ENCODE peak calls at places on chromosomes 6 and 20, in nine cellular contexts. U, L, A, C, J, Z, S, M and F are unnamed samples.

GRCh38 chr20:47506335-47506734 is 4.6 kb downstream of the NCOA3 start:
- DNase-seq in Z (no peak), A (no peak), S (no peak), U (no peak), L (no peak), J (no peak), M (no peak), C (no peak), F (no peak)

GRCh38 chr20:62376112-62377063 is 9.3 kb upstream of the LAMA5 start:
- DNase-seq in L (peak), C (no peak), M (no peak), Z (no peak), J (peak), S (peak), U (no peak), A (peak), F (peak)

GRCh38 chr20:57568088-57568896 is 7.4 kb downstream of the PCK1 start:
- DNase-seq in C (no peak), S (no peak), A (no peak), L (no peak), J (no peak), M (no peak), Z (no peak), U (no peak), F (no peak)

GRCh38 chr20:57263127-57263609 is 3.3 kb downstream of the BMP7 start:
- DNase-seq in A (peak), J (no peak), S (no peak), L (no peak), M (no peak), Z (no peak), C (no peak), U (no peak), F (no peak)

GRCh38 chr6:98924647-98925046 is 23.1 kb downstream of the FBXL4 start:
- DNase-seq in Z (no peak), A (no peak), J (no peak), C (no peak), U (no peak), L (no peak), S (no peak), M (no peak), F (no peak)

GRCh38 chr6:111952821-111953535 is 79.7 kb upstream of the FYN start:
- DNase-seq in M (no peak), U (peak), L (no peak), Z (no peak), A (peak), C (no peak), J (peak), S (no peak), F (peak)

GRCh38 chr6:73565767-73566485 is 45.1 kb upstream of the EEF1A1 start:
- DNase-seq in A (no peak), S (no peak), M (no peak), Z (no peak), L (no peak), J (peak), U (peak), C (no peak), F (no peak)

GRCh38 chr20:2163757-2164156 is 62.1 kb downstream of the STK35 start:
- DNase-seq in L (no peak), C (no peak), S (no peak), J (no peak), Z (no peak), M (no peak), A (no peak), U (no peak), F (no peak)

GRCh38 chr20:51022803-51023616 is at the start of gene KCNG1:
- DNase-seq in S (peak), L (peak), M (peak), J (peak), U (peak), A (peak), C (peak), Z (no peak), F (peak)

GRCh38 chr6:117384659-117385058 is 41.1 kb downstream of the ROS1 start:
- DNase-seq in M (no peak), U (no peak), S (no peak), C (no peak), L (no peak), J (no peak), Z (no peak), A (no peak), F (no peak)

GRCh38 chr20:58669287-58670006 is 18.4 kb downstream of the STX16 start:
- DNase-seq in J (no peak), M (no peak), L (no peak), C (peak), U (no peak), A (no peak), S (no peak), Z (peak), F (no peak)

GRCh38 chr6:70310063-70310694 is 7.3 kb upstream of the COL9A1 start:
- DNase-seq in Z (peak), J (peak), M (peak), L (no peak), S (peak), C (no peak), A (peak), U (peak), F (peak)
- TF ChIP-seq CTCF in Z (peak), J (peak), M (peak), L (peak), S (peak), C (peak), A (peak), U (peak), F (peak)

GRCh38 chr6:26316291-26316690 is 48.7 kb upstream of the BTN3A2 start:
- DNase-seq in S (no peak), A (no peak), U (no peak), J (no peak), Z (no peak), M (no peak), L (no peak), C (no peak), F (no peak)

GRCh38 chr6:26318459-26319404 is 46.3 kb upstream of the BTN3A2 start:
- DNase-seq in M (no peak), J (no peak), L (no peak), C (no peak), Z (no peak), S (no peak), A (no peak), U (no peak), F (no peak)

GRCh38 chr6:26317503-26317902 is 47.5 kb upstream of the BTN3A2 start:
- DNase-seq in U (no peak), L (no peak), M (no peak), Z (no peak), S (no peak), A (no peak), C (no peak), J (no peak), F (no peak)

GRCh38 chr6:26321005-26321404 is 44.0 kb upstream of the BTN3A2 start:
- DNase-seq in M (no peak), U (no peak), J (no peak), S (no peak), A (no peak), Z (no peak), L (no peak), C (no peak), F (no peak)

GRCh38 chr6:26319405-26320128 is 45.4 kb upstream of the BTN3A2 start:
- DNase-seq in Z (no peak), U (no peak), M (no peak), J (no peak), S (no peak), L (no peak), C (no peak), A (no peak), F (no peak)
- TF ChIP-seq CTCF in Z (no peak), U (no peak), M (no peak), J (no peak), S (no peak), L (no peak), C (no peak), A (no peak), F (no peak)

GRCh38 chr6:100230115-100230975 is 234.4 kb downstream of the SIM1 start:
- DNase-seq in M (no peak), S (no peak), J (no peak), U (peak), C (no peak), Z (no peak), A (no peak), L (no peak), F (no peak)

GRCh38 chr6:100226811-100227210 is 232.8 kb upstream of the MCHR2 start:
- DNase-seq in S (no peak), A (no peak), Z (no peak), M (no peak), U (no peak), L (no peak), C (no peak), J (no peak), F (no peak)

GRCh38 chr6:100229512-100229911 is 235.2 kb downstream of the SIM1 start:
- DNase-seq in M (no peak), Z (no peak), J (no peak), S (no peak), A (peak), L (no peak), C (no peak), U (no peak), F (no peak)

GRCh38 chr6:100230976-100231316 is 233.8 kb downstream of the SIM1 start:
- DNase-seq in J (peak), U (peak), Z (no peak), L (no peak), A (peak), C (no peak), M (no peak), S (no peak), F (peak)

GRCh38 chr6:100228437-100229424 is 234.7 kb upstream of the MCHR2 start:
- DNase-seq in S (peak), L (peak), J (peak), A (peak), Z (peak), U (peak), C (peak), M (peak), F (peak)
- TF ChIP-seq CTCF in S (peak), L (no peak), J (peak), A (peak), Z (peak), U (peak), C (no peak), M (peak), F (no peak)

DNA sequence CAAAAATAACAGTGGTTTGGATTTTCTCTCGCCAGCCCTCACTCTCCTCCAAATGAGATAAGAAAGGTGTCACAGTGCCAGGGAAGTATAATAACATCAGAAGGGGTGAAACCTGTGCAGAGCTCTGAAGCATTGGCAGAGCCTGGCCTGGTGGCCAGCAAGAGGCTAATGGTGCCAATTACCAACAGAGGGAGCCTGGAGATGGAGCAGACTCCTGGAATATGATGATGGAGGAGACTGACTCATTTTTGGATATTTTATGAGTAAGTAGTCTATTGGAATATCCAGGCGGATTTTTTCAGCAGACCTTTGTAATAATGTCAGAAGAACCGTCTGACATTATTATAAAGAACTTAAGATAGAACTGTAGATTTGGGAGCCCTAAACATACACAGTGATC is 442.6 kb upstream of the MARCKS start:
- DNase-seq in S (peak), M (peak), Z (peak), L (peak), A (peak), J (peak), C (no peak), U (peak), F (peak)
- TF ChIP-seq CTCF in S (peak), M (peak), Z (peak), L (peak), A (peak), J (peak), C (peak), U (peak), F (peak)

GRCh38 chr6:133368664-133369063 is 127.5 kb downstream of the EYA4 start:
- DNase-seq in M (peak), S (peak), Z (no peak), J (peak), A (peak), L (no peak), C (no peak), U (no peak), F (peak)
- TF ChIP-seq CTCF in M (no peak), S (no peak), Z (no peak), J (no peak), A (peak), L (no peak), C (no peak), U (no peak), F (no peak)